ENCODE peak calls at places on chromosomes 12 and 14, in six cellular contexts. K, G, I, N, P and B are unnamed samples.
A peak's percentile ranks its signal among the peaks of the same experiment; 100 is the strongest.

GRCh38 chr14:49950275-49951250 is 57.7 kb downstream of the ARF6 start:
- DNase-seq in K (no peak), G (no peak), I (no peak), N (no peak), P (no peak), B (no peak)

GRCh38 chr12:15754233-15754632 is 35.0 kb downstream of the EPS8 start:
- DNase-seq in K (no peak), G (no peak), I (no peak), N (no peak), P (no peak), B (no peak)

GRCh38 chr14:101791919-101792572 is 30.5 kb downstream of the PPP2R5C start:
- DNase-seq in K (no peak), G (no peak), I (no peak), N (peak; percentile 70), P (no peak), B (peak; percentile 45)

GRCh38 chr14:96631030-96631429 is 128.8 kb downstream of the PAPOLA start:
- DNase-seq in K (no peak), G (peak; percentile 1), I (peak; percentile 46), N (no peak), P (no peak), B (no peak)

GRCh38 chr14:72104011-72104613 is 171.9 kb downstream of the RGS6 start:
- DNase-seq in K (no peak), G (peak; percentile 43), I (no peak), N (no peak), P (no peak), B (peak; percentile 21)

GRCh38 chr14:81412779-81413178 is 12.7 kb upstream of the STON2 start:
- DNase-seq in K (no peak), G (no peak), I (no peak), N (no peak), P (no peak), B (no peak)

GRCh38 chr12:110330544-110330943 is 49.5 kb downstream of the ATP2A2 start:
- DNase-seq in K (no peak), G (no peak), I (no peak), N (peak; percentile 73), P (no peak), B (no peak)

GRCh38 chr14:34678735-34679134 is 35.7 kb downstream of the CFL2 start:
- DNase-seq in K (no peak), G (no peak), I (no peak), N (no peak), P (no peak), B (no peak)

GRCh38 chr12:82554529-82554928 is 132.2 kb upstream of the TMTC2 start:
- DNase-seq in K (no peak), G (peak; percentile 9), I (no peak), N (peak; percentile 2), P (no peak), B (peak; percentile 13)

GRCh38 chr12:116650062-116650461 is 87.8 kb downstream of the SPRING1 start:
- DNase-seq in K (no peak), G (no peak), I (no peak), N (peak; percentile 27), P (no peak), B (no peak)

DNA sequence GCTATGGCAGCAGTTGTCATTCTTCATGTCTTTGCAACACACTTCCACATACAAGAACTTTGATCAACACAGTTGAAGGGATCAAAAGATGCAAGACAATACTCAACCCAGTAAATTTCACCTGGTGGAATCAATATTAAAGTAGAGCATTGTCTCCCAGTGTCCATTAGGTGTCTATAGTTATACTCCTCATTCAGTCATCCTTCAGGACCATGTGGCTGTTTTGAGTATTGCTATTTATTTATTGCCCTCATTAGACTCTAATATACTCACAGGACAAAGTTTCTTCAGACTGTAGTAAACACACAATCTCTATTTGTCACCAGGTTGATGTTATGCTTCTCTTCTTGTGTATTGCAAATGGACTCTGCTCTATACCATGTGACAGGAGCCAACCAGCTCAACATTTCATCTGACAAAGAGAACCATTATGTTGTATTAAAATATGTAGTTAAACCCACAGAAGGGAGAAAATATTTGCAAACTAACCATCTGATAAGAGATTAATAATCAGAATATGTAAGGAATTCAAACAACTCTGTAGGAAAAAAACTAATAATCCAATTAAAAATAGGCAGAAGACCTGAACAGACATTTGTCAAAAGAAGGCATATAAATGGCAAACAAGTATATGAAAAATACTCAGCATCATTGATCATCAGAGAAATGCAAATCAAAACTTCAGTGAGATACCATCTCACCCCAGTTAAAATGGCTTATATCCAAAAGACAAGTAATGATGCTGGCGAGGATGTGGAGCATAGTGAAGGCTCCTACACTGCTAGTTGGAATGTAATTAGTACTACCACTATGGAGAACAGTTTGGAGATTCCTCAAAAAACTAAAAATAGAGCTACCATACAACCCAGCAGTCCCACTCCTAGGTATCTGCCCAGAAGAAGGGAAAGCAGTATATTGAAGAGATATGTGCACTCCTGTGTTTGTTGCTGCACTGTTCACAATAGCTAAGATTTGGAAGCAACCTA is 146.3 kb downstream of the TGFB3 start:
- DNase-seq in K (no peak), G (no peak), I (no peak), N (no peak), P (no peak), B (no peak)
- TF ChIP-seq CTCF in K (no peak), G (no peak), I (no peak), N (no peak), P (no peak), B (no peak)

GRCh38 chr12:89390802-89391673 is 38.7 kb upstream of the DUSP6 start:
- DNase-seq in K (no peak), G (no peak), I (no peak), N (peak; percentile 81), P (no peak), B (no peak)

GRCh38 chr12:89391726-89392336 is 39.5 kb upstream of the DUSP6 start:
- DNase-seq in K (no peak), G (no peak), I (no peak), N (no peak), P (no peak), B (no peak)

GRCh38 chr12:89392401-89392800 is 40.1 kb upstream of the DUSP6 start:
- DNase-seq in K (no peak), G (no peak), I (no peak), N (no peak), P (no peak), B (no peak)

GRCh38 chr12:89393551-89394121 is 41.3 kb upstream of the DUSP6 start:
- DNase-seq in K (no peak), G (no peak), I (no peak), N (peak; percentile 63), P (no peak), B (no peak)

DNA sequence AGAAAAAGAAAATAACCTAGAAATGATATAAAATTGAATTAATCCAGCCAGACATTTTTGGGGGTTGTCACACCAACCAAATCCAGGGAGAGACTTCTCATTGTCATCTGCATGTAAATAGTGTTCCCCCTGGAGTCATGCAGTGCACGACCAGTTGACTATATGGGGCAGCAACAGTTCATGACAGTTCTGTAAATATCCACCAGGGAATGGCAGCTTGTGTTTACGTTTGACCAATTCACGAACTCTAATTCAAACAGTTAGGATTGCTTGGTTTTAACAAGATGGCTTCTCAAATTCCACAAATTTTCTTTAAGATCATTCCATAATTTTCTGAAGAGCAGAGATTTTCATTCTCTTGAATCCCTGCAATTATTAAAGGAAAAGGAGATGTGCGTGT is 43.4 kb upstream of the DUSP6 start:
- DNase-seq in K (no peak), G (no peak), I (no peak), N (no peak), P (no peak), B (no peak)
- TF ChIP-seq CTCF in K (no peak), G (no peak), I (no peak), N (no peak), P (no peak), B (no peak)

GRCh38 chr12:26113853-26114719 is 10.8 kb downstream of the BHLHE41 start:
- DNase-seq in K (peak; percentile 97), G (peak; percentile 89), I (peak; percentile 98), N (peak; percentile 93), P (peak; percentile 97), B (peak; percentile 88)
- TF ChIP-seq CTCF in K (peak; percentile 69), G (no peak), I (peak; percentile 34), N (peak; percentile 24), P (no peak), B (no peak)

GRCh38 chr12:5073838-5074237 is 30.2 kb downstream of the KCNA5 start:
- DNase-seq in K (no peak), G (no peak), I (no peak), N (peak; percentile 30), P (no peak), B (no peak)
- TF ChIP-seq CTCF in K (no peak), G (peak; percentile 5), I (no peak), N (peak; percentile 45), P (no peak), B (peak; percentile 37)

DNA sequence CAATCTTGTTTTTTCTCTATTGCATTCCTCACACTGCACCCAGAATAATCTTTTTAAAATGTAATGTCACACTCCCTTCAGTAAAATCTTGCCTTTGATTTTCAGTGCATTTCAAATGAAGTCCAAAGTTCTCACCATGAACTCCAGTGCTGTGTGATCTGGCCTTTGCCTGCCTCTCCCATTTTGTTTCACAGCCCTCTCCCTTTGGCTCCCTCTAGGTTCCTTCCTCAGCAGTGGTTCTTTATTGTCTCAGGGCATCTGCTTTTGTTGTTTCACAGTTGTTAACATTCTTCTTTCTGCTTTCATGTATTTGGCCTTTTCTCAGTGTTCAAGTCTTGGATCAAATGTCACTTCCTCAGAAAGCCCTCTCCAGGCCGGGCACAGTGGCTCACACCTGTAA is 84.5 kb upstream of the AMN1 start:
- DNase-seq in K (no peak), G (no peak), I (no peak), N (peak; percentile 21), P (no peak), B (no peak)
- TF ChIP-seq CTCF in K (no peak), G (no peak), I (no peak), N (peak; percentile 18), P (no peak), B (peak; percentile 5)

GRCh38 chr12:8541591-8541990 is 886 bp upstream of the CLEC4E start:
- DNase-seq in K (no peak), G (no peak), I (no peak), N (no peak), P (no peak), B (no peak)

GRCh38 chr12:8548192-8548591 is 7.5 kb upstream of the CLEC4E start:
- DNase-seq in K (no peak), G (no peak), I (no peak), N (no peak), P (no peak), B (no peak)

GRCh38 chr12:8549381-8549780 is 8.7 kb upstream of the CLEC4E start:
- DNase-seq in K (no peak), G (no peak), I (no peak), N (no peak), P (no peak), B (no peak)

DNA sequence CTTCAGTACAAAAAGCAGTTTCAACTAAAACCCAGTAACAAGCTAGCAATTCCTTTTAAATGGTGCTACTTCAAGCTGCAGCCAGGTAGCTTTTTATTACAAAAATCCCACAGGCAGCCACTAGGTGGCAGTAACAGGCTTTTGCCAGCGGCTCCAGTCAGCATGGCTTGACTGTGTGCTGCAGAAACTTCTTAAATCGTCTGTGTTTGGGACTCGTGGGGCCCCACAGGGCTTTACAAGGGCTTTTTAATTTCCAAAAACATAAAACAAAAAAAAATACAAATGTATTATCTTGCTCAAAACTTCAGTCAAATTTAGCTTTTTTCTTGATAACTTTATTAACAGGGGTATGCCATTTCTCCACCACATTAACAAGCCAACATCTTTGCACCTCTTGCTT is 3.6 kb upstream of the CLEC4E start:
- DNase-seq in K (peak; percentile 45), G (peak; percentile 72), I (peak; percentile 74), N (peak; percentile 77), P (no peak), B (peak; percentile 72)
- TF ChIP-seq CTCF in K (peak; percentile 29), G (peak; percentile 68), I (peak; percentile 91), N (peak; percentile 88), P (peak; percentile 39), B (peak; percentile 82)